ENCODE peak calls at places on chromosomes 16 and 17, in five cellular contexts. C is testis, K is astrocyte of the spinal cord, V is hepatocyte, X is Calu3. O is an unnamed sample.

GRCh38 chr17:77393274-77393600 is 252.5 kb downstream of the SEC14L1 start:
- DNase-seq in K (no peak), V (no peak), X (peak), C (no peak), O (no peak)

GRCh38 chr17:7654832-7655540 is 4.3 kb downstream of the ATP1B2 start:
- DNase-seq in C (no peak), K (no peak), X (no peak), V (no peak), O (no peak)

GRCh38 chr17:33375086-33375485 is 82.0 kb upstream of the ASIC2 start:
- DNase-seq in C (no peak), V (peak), X (no peak), K (no peak), O (no peak)

GRCh38 chr17:20935740-20936139 is 107.1 kb downstream of the USP22 start:
- DNase-seq in C (no peak), X (no peak), V (no peak), K (peak), O (no peak)

GRCh38 chr17:16519021-16519420 is 27.0 kb upstream of the LRRC75A start:
- DNase-seq in X (no peak), C (no peak), K (no peak), V (no peak), O (no peak)

GRCh38 chr17:61124562-61124961 is 275.1 kb upstream of the TBX2 start:
- DNase-seq in X (no peak), V (no peak), K (no peak), C (no peak), O (no peak)

GRCh38 chr17:41654134-41654907 is 29.9 kb upstream of the KRT17 start:
- DNase-seq in V (peak), K (no peak), C (no peak), X (peak), O (no peak)

GRCh38 chr17:4788807-4789700 is at the start of gene GLTPD2:
- DNase-seq in V (peak), X (peak), C (no peak), K (no peak), O (no peak)

GRCh38 chr16:57213462-57213861 is 27.3 kb downstream of the RSPRY1 start:
- DNase-seq in C (no peak), V (no peak), K (no peak), X (no peak), O (no peak)

GRCh38 chr16:8486985-8487384 is 103.3 kb downstream of the TMEM114 start:
- DNase-seq in C (no peak), X (no peak), K (no peak), V (no peak), O (no peak)

GRCh38 chr17:79080349-79080748 is 5.7 kb downstream of the ENGASE start:
- DNase-seq in K (no peak), C (no peak), X (no peak), V (no peak), O (no peak)

GRCh38 chr17:33642002-33642401 is 348.9 kb upstream of the ASIC2 start:
- DNase-seq in K (no peak), C (no peak), X (no peak), V (no peak), O (no peak)

GRCh38 chr17:65442250-65442649 is 119.2 kb downstream of the AXIN2 start:
- DNase-seq in X (no peak), K (no peak), C (no peak), V (no peak), O (no peak)

GRCh38 chr16:79437764-79438728 is 162.5 kb downstream of the MAF start:
- DNase-seq in K (peak), X (peak), C (peak), V (peak), O (peak)

GRCh38 chr16:88759245-88759975 is 25.6 kb downstream of the PIEZO1 start:
- DNase-seq in X (no peak), C (peak), V (peak), K (peak), O (no peak)

GRCh38 chr17:38663125-38663751 is 11.5 kb downstream of the EPOP start:
- DNase-seq in K (peak), X (peak), V (peak), C (peak), O (no peak)
- TF ChIP-seq CTCF in K (peak), X (peak), V (peak), C (peak), O (peak)

GRCh38 chr17:48526986-48527741 is 3.6 kb downstream of the HOXB1 start:
- DNase-seq in K (no peak), X (no peak), V (no peak), C (no peak), O (no peak)

GRCh38 chr17:48519427-48519826 is 11.4 kb downstream of the HOXB1 start:
- DNase-seq in V (no peak), K (no peak), C (no peak), X (no peak), O (no peak)

GRCh38 chr17:48520631-48521045 is 10.2 kb downstream of the HOXB1 start:
- DNase-seq in V (no peak), K (peak), X (no peak), C (no peak), O (no peak)

GRCh38 chr17:48522031-48522593 is 8.7 kb downstream of the HOXB1 start:
- DNase-seq in C (no peak), X (peak), K (peak), V (no peak), O (no peak)

DNA sequence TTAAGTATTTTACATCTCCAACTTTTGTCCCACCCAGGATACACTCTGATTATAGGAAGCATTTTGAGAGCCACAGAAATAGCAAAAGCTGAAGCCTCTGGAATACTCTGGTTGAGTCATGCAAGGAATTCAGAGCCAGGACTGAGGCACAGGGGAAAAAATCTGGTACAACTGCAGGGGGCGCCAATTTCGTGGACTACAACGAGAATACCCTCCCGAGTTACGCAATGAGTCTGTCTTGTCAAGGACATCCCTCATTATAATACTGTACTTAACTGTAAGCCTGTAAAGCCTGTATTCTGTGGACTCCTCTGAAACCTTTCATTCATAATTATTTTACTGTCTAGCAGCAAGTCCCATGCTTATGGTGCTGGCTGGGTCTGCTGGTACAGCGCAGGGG is 7.8 kb downstream of the HOXB1 start:
- DNase-seq in X (no peak), C (no peak), K (no peak), V (no peak), O (no peak)
- TF ChIP-seq CTCF in X (no peak), C (no peak), K (peak), V (peak), O (no peak)

DNA sequence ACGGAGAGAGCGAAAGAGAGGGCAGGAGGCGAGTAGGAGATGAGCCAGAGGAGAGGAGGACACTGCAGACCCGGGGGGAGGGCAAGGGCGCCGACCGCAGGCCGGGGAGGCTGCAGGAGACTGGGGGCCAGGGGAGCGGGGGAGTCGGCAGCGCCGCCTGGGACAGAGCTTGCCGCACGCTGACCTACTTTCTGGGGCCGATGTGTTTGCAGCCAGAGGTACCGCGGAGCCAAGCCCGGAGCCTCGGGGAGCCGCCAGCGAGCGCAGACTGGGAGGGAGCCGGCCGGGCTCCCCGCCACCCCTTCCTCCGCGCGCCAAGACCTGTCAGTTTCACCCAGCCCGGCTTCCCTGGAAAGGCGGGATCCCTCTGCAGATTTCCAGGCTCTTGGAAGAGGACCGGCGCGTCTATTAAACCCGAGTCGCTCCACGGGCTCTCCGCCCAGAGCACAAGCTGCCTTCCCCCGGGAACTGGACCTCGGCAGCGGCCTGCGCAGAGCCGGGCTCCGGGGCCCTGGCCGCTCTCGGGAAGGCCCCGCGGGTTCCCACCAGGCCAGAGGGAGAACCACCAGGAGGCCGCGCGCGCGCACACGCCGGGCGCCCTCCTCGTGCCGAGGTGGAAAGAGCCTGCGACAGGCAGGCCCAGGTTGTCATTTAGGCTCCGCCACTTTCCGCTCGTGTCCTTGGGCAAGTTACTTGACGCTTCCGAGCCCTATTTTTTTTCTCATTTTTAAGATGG is 74.5 kb downstream of the CMC2 start:
- DNase-seq in V (peak), C (peak), K (peak), X (peak), O (no peak)
- TF ChIP-seq CTCF in V (no peak), C (no peak), K (peak), X (no peak), O (no peak)

GRCh38 chr16:70582280-70582978 is 58.8 kb downstream of the SF3B3 start:
- DNase-seq in V (no peak), C (no peak), K (no peak), X (no peak), O (no peak)
- TF ChIP-seq CTCF in V (peak), C (no peak), K (peak), X (no peak), O (peak)

DNA sequence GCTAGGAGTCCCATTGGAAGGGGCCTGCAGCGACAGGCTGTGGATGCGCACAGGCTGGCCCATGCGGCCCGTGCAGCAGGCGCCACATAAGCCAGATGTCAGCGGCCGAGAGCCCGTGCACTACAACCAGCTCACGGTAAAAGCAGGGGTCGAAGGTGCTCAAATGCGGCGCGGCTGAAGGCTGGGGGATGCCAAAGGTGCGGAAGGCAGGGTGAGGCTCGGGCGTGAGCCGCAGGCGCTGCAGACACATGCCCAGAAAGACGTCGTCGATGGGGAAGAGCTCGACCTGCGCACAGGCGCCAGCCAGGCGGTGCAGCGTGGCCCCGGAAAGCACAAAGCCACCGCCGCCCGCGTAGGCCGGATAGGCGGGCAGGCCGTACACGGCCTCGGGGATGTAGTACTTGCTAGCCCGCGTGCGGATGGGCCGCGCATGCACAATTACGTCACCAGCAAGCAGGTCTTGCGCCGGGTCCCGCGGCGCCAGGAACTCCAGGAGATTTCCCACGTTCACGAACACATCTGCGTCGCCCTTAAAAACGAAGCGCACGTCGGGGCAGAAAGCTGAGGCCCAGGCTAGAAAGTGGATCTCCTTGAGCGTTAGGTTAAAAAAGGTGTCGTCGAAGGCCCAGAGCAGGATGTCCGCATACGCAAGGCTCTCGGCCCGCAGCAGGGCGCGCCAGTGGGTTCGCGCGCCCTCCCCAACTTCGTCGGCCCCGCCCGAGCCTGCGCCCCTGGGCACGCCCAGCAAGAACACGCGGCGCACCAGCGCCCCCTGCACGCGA is 1.3 kb downstream of the B3GNT9 start:
- DNase-seq in C (no peak), K (no peak), V (no peak), X (no peak), O (no peak)
- TF ChIP-seq CTCF in C (peak), K (no peak), V (no peak), X (no peak), O (no peak)

GRCh38 chr17:46194393-46195216 is 1.4 kb upstream of the KANSL1 start:
- DNase-seq in V (peak), K (peak), X (peak), C (no peak), O (no peak)

GRCh38 chr17:46193246-46193625 is at the start of gene KANSL1:
- DNase-seq in V (peak), C (peak), K (peak), X (peak), O (peak)

GRCh38 chr17:46195217-46195855 is 2.1 kb upstream of the KANSL1 start:
- DNase-seq in X (no peak), V (no peak), K (no peak), C (no peak), O (no peak)

GRCh38 chr17:46192484-46193245 is 564 bp downstream of the KANSL1 start:
- DNase-seq in X (peak), K (peak), V (peak), C (peak), O (peak)

DNA sequence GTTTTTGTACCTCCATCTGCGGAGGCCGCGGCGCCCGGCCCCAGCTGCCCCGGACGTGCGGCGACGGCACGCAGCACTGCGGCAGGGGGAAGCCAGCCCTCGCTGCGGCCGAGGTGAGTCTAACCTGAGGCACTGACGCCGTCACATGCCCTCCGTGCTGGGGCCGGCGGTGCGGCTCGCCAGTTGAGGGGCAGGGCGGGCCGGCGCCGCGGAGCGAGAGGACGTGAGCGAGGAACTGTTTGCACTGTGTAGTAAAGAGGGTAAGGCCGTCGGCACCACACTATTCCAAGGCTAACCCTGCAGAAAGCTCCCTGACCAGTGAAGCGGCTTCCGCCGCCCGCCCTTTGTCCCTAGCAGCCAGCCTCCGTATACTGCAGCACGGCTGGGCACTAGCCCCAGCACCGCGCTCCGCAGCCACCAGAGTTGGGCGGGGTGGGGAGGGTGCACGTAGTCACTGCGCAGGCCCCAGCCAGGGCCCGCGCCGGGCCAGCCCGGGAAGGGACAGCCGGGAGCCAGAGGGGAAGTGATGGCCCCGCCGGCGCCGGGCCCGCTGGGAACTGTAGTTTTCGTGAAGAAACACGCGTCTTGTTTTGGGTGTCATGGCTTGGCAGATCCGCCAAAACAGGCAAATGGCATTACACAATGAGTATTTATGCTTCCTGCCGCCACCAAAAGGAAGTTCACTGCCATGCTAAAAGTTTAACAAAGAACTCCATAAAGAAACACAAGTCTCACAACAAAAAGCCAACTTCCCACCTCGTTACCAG is 580 bp upstream of the KANSL1 start:
- DNase-seq in X (peak), C (peak), V (peak), K (peak), O (peak)
- TF ChIP-seq CTCF in X (peak), C (no peak), V (peak), K (no peak), O (peak)

DNA sequence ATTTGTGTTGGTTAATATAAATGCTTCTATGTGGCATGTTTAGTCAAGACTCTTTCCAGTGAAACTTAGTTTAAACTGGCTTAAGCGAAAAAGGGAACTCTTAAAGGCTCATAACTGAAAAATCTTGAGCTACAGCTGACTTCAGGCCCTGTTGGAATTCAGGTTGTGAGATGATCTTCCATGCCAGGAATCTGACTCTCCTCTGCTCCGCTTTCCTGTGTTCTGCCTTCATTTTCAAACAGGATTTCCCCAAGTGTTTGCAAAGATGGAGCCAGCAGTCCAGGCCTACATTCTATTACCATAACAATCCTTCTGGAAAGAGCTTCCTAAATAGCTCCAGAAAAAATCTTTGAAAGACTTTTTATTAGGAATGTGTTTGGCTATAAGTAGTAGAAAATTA is 134.9 kb downstream of the NLK start:
- DNase-seq in X (no peak), C (no peak), V (no peak), K (no peak), O (no peak)
- TF ChIP-seq CTCF in X (no peak), C (no peak), V (no peak), K (no peak), O (no peak)

DNA sequence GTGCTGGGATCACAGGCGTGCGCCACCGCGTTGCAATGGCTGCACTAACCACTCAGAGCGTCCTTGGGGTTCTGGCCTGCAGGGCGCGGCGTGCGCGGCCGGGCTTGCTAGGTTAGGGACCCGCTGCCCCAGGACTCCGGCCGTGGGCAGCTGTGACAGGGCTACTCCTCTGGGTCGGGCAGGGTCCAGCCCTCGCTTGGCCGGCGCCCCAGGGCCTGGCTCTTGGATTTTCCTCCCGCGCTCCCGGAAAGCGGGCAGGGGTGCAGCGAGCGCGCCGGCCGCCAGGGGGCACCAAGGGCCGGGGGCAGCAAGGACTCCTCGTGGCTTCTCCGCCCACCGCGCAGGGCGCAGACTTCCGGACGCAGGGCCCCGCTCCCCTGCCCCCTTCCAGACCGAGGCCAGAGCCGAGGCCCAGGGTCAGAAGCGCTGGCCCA is 489 bp downstream of the TLE7 start:
- DNase-seq in V (no peak), C (peak), X (no peak), K (no peak), O (no peak)
- TF ChIP-seq CTCF in V (no peak), C (peak), X (peak), K (peak), O (no peak)